ENCODE peak calls at places on chromosomes 16 and 17, in seven cellular contexts. One of them, this sample, is unnamed.

GRCh38 chr17:39538875-39539274 is 68.8 kb downstream of the NEUROD2 start:
- DNase-seq in transverse colon: no peak
- DNase-seq in choroid plexus epithelial cell: no peak
- DNase-seq in NB4: peak
- DNase-seq in foreskin fibroblast: no peak
- DNase-seq in A673: no peak
- DNase-seq in fibroblast of pulmonary artery: no peak
- DNase-seq in this sample: peak

GRCh38 chr16:75304521-75305363 is 53.3 kb upstream of the BCAR1 start:
- DNase-seq in transverse colon: peak
- DNase-seq in choroid plexus epithelial cell: peak
- DNase-seq in NB4: no peak
- DNase-seq in foreskin fibroblast: peak
- DNase-seq in A673: peak
- DNase-seq in fibroblast of pulmonary artery: peak
- DNase-seq in this sample: peak

GRCh38 chr17:80929449-80929848 is 62.2 kb upstream of the CHMP6 start:
- DNase-seq in transverse colon: no peak
- DNase-seq in choroid plexus epithelial cell: no peak
- DNase-seq in NB4: no peak
- DNase-seq in foreskin fibroblast: no peak
- DNase-seq in A673: no peak
- DNase-seq in fibroblast of pulmonary artery: no peak
- DNase-seq in this sample: no peak

GRCh38 chr17:21119247-21119944 is 7.4 kb upstream of the DHRS7B start:
- DNase-seq in transverse colon: peak
- DNase-seq in choroid plexus epithelial cell: peak
- DNase-seq in NB4: peak
- DNase-seq in foreskin fibroblast: peak
- DNase-seq in A673: peak
- DNase-seq in fibroblast of pulmonary artery: peak
- DNase-seq in this sample: peak

GRCh38 chr17:34727601-34728000 is 148.2 kb downstream of the TMEM132E start:
- DNase-seq in transverse colon: no peak
- DNase-seq in choroid plexus epithelial cell: no peak
- DNase-seq in NB4: no peak
- DNase-seq in foreskin fibroblast: no peak
- DNase-seq in A673: no peak
- DNase-seq in fibroblast of pulmonary artery: no peak
- DNase-seq in this sample: no peak

GRCh38 chr16:87956169-87956770 is 5.0 kb downstream of the BANP start:
- DNase-seq in transverse colon: peak
- DNase-seq in choroid plexus epithelial cell: peak
- DNase-seq in NB4: peak
- DNase-seq in foreskin fibroblast: peak
- DNase-seq in A673: no peak
- DNase-seq in fibroblast of pulmonary artery: peak
- DNase-seq in this sample: peak

GRCh38 chr16:67391424-67392300 is 1.6 kb downstream of the TPPP3 start:
- DNase-seq in transverse colon: no peak
- DNase-seq in choroid plexus epithelial cell: no peak
- DNase-seq in NB4: peak
- DNase-seq in foreskin fibroblast: no peak
- DNase-seq in A673: no peak
- DNase-seq in fibroblast of pulmonary artery: no peak
- DNase-seq in this sample: no peak

GRCh38 chr17:82297280-82297803 is 20.1 kb downstream of the CD7 start:
- DNase-seq in transverse colon: peak
- DNase-seq in choroid plexus epithelial cell: peak
- DNase-seq in NB4: peak
- DNase-seq in foreskin fibroblast: peak
- DNase-seq in A673: no peak
- DNase-seq in fibroblast of pulmonary artery: peak
- DNase-seq in this sample: peak

GRCh38 chr17:58344047-58344790 is 7.8 kb downstream of the SUPT4H1 start:
- DNase-seq in transverse colon: peak
- DNase-seq in choroid plexus epithelial cell: peak
- DNase-seq in NB4: peak
- DNase-seq in foreskin fibroblast: no peak
- DNase-seq in A673: no peak
- DNase-seq in fibroblast of pulmonary artery: peak
- DNase-seq in this sample: no peak

GRCh38 chr16:88685156-88686061 is 898 bp downstream of the SNAI3 start:
- DNase-seq in transverse colon: peak
- DNase-seq in choroid plexus epithelial cell: peak
- DNase-seq in NB4: peak
- DNase-seq in foreskin fibroblast: peak
- DNase-seq in A673: peak
- DNase-seq in fibroblast of pulmonary artery: peak
- DNase-seq in this sample: peak

DNA sequence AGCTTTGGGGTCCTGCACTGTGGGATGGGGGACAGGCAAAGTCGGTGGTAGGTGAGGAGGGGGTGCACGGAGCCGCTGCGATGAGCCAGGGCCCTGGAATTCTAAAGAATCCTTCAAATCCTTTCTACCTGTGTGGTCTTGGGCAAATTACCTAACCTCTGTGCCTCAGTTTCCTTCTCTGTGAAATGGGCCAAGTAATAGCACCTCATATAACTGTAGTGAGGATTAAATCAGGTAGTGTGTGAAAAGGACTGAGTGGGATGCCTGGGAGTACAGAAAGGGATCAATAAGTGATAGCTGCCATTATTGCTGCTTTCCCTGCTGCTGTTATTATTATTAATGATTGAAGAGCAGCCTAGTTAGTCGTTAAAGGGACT is 929 bp downstream of the SCNN1G start:
- DNase-seq in transverse colon: no peak
- DNase-seq in choroid plexus epithelial cell: no peak
- DNase-seq in NB4: no peak
- DNase-seq in foreskin fibroblast: no peak
- DNase-seq in A673: no peak
- DNase-seq in fibroblast of pulmonary artery: no peak
- DNase-seq in this sample: no peak
- H3K4me3 ChIP-seq in transverse colon: no peak
- H3K4me3 ChIP-seq in choroid plexus epithelial cell: no peak
- H3K4me3 ChIP-seq in NB4: no peak
- H3K4me3 ChIP-seq in foreskin fibroblast: no peak
- H3K4me3 ChIP-seq in A673: peak
- H3K4me3 ChIP-seq in fibroblast of pulmonary artery: no peak
- H3K4me3 ChIP-seq in this sample: no peak

GRCh38 chr16:77336637-77337036 is 98.2 kb downstream of the ADAMTS18 start:
- DNase-seq in transverse colon: no peak
- DNase-seq in choroid plexus epithelial cell: peak
- DNase-seq in NB4: no peak
- DNase-seq in foreskin fibroblast: no peak
- DNase-seq in A673: no peak
- DNase-seq in fibroblast of pulmonary artery: peak
- DNase-seq in this sample: peak
- H3K4me3 ChIP-seq in transverse colon: no peak
- H3K4me3 ChIP-seq in choroid plexus epithelial cell: no peak
- H3K4me3 ChIP-seq in NB4: no peak
- H3K4me3 ChIP-seq in foreskin fibroblast: no peak
- H3K4me3 ChIP-seq in A673: no peak
- H3K4me3 ChIP-seq in fibroblast of pulmonary artery: no peak
- H3K4me3 ChIP-seq in this sample: no peak

GRCh38 chr16:11799509-11800384 is 2.7 kb upstream of the ZC3H7A start:
- DNase-seq in transverse colon: no peak
- DNase-seq in choroid plexus epithelial cell: no peak
- DNase-seq in NB4: peak
- DNase-seq in foreskin fibroblast: no peak
- DNase-seq in A673: no peak
- DNase-seq in fibroblast of pulmonary artery: no peak
- DNase-seq in this sample: no peak

GRCh38 chr16:11800385-11800718 is 3.3 kb upstream of the ZC3H7A start:
- DNase-seq in transverse colon: no peak
- DNase-seq in choroid plexus epithelial cell: no peak
- DNase-seq in NB4: peak
- DNase-seq in foreskin fibroblast: no peak
- DNase-seq in A673: no peak
- DNase-seq in fibroblast of pulmonary artery: no peak
- DNase-seq in this sample: no peak

GRCh38 chr16:11797957-11798299 is 870 bp upstream of the ZC3H7A start:
- DNase-seq in transverse colon: no peak
- DNase-seq in choroid plexus epithelial cell: no peak
- DNase-seq in NB4: no peak
- DNase-seq in foreskin fibroblast: peak
- DNase-seq in A673: no peak
- DNase-seq in fibroblast of pulmonary artery: no peak
- DNase-seq in this sample: no peak

GRCh38 chr16:11797166-11797956 is at the start of gene ZC3H7A:
- DNase-seq in transverse colon: peak
- DNase-seq in choroid plexus epithelial cell: peak
- DNase-seq in NB4: peak
- DNase-seq in foreskin fibroblast: peak
- DNase-seq in A673: peak
- DNase-seq in fibroblast of pulmonary artery: peak
- DNase-seq in this sample: peak

DNA sequence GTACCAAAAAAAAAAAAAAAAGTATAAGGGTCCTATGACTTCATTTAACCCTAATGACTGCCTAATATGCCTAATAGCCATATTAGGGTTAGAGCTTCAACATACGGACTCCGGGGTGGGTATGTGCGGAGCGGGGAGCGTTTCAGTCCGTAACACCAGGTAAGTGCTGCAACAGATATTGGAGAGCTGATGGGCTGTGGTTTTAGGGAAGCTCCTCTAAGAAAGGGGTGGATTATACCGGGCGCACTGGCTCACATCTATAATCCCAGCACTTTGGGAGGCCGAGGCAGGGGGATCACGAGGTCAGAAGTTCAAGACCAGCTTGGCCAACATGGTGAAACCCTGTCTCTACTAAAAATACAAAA is 1.9 kb upstream of the ZC3H7A start:
- DNase-seq in transverse colon: no peak
- DNase-seq in choroid plexus epithelial cell: no peak
- DNase-seq in NB4: no peak
- DNase-seq in foreskin fibroblast: no peak
- DNase-seq in A673: no peak
- DNase-seq in fibroblast of pulmonary artery: no peak
- DNase-seq in this sample: no peak
- H3K4me3 ChIP-seq in transverse colon: no peak
- H3K4me3 ChIP-seq in choroid plexus epithelial cell: no peak
- H3K4me3 ChIP-seq in NB4: peak
- H3K4me3 ChIP-seq in foreskin fibroblast: no peak
- H3K4me3 ChIP-seq in A673: no peak
- H3K4me3 ChIP-seq in fibroblast of pulmonary artery: peak
- H3K4me3 ChIP-seq in this sample: peak

DNA sequence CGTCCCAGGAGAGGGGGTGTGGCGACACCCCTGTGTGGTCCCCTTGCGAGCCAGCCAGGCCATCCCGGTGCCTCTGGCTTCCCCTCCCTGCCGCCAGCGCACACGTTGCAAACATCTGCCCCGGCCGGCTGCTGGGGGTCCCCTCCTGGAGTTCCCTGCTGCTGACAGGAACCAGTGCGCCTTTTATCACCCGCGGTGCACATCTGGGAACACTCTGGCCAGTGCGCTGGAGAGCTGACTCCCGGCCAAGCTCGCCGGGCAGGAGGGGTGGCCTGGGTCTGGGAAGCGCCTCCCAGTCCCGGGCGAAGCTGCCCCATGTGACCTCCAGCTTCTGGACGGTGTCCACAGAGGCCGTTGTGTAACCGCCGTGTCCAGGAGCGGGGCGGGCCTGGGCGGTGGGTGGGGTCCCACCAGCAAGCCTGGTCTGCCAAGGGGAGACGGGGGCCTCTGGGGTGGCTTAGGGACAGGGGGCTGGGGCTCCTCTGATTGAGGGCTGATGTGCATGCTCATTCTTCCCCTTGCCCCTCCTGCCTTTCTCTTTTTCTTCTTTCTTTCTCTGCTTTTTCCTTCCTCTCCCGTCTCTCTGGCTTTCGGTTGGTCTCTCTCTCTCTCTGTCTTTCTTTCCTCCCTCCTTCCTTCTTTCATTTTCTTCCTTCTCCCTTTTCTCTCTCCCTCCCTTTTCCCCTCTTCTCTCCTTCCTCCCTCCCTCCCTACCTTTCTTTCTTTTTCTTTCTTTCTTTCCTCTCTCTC is 25.2 kb upstream of the CIBAR2 start:
- DNase-seq in transverse colon: peak
- DNase-seq in choroid plexus epithelial cell: peak
- DNase-seq in NB4: no peak
- DNase-seq in foreskin fibroblast: peak
- DNase-seq in A673: no peak
- DNase-seq in fibroblast of pulmonary artery: peak
- DNase-seq in this sample: peak
- H3K4me3 ChIP-seq in transverse colon: peak
- H3K4me3 ChIP-seq in choroid plexus epithelial cell: peak
- H3K4me3 ChIP-seq in NB4: no peak
- H3K4me3 ChIP-seq in foreskin fibroblast: peak
- H3K4me3 ChIP-seq in A673: no peak
- H3K4me3 ChIP-seq in fibroblast of pulmonary artery: peak
- H3K4me3 ChIP-seq in this sample: peak

GRCh38 chr17:50195196-50195865 is 6.1 kb downstream of the COL1A1 start:
- DNase-seq in transverse colon: no peak
- DNase-seq in choroid plexus epithelial cell: peak
- DNase-seq in NB4: no peak
- DNase-seq in foreskin fibroblast: peak
- DNase-seq in A673: no peak
- DNase-seq in fibroblast of pulmonary artery: no peak
- DNase-seq in this sample: peak

GRCh38 chr17:50196036-50196435 is 5.4 kb downstream of the COL1A1 start:
- DNase-seq in transverse colon: no peak
- DNase-seq in choroid plexus epithelial cell: peak
- DNase-seq in NB4: no peak
- DNase-seq in foreskin fibroblast: peak
- DNase-seq in A673: no peak
- DNase-seq in fibroblast of pulmonary artery: no peak
- DNase-seq in this sample: peak

GRCh38 chr17:50198026-50198669 is 3.3 kb downstream of the COL1A1 start:
- DNase-seq in transverse colon: peak
- DNase-seq in choroid plexus epithelial cell: peak
- DNase-seq in NB4: peak
- DNase-seq in foreskin fibroblast: peak
- DNase-seq in A673: peak
- DNase-seq in fibroblast of pulmonary artery: peak
- DNase-seq in this sample: peak

GRCh38 chr17:50194441-50195195 is 6.8 kb downstream of the COL1A1 start:
- DNase-seq in transverse colon: no peak
- DNase-seq in choroid plexus epithelial cell: peak
- DNase-seq in NB4: no peak
- DNase-seq in foreskin fibroblast: peak
- DNase-seq in A673: no peak
- DNase-seq in fibroblast of pulmonary artery: no peak
- DNase-seq in this sample: peak

DNA sequence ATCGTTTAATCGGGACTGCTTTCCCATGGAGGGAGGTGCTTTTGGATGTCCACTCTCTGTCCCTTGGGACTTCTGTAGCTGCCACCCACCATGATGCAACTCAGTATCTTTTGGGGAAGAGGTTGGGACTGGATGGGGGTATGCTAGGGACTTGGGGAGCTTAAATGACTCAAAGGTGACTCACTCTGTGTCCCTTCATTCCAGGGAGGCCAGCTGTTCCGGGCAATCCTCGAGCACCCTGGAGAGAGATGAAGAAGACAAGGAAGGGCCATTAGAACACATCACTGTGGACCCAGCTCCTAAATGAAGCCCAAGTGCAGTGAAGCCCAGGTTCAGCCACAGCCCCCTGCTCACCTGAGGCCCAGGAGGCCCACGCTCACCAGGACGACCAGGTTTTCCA is 4.6 kb downstream of the COL1A1 start:
- DNase-seq in transverse colon: no peak
- DNase-seq in choroid plexus epithelial cell: peak
- DNase-seq in NB4: no peak
- DNase-seq in foreskin fibroblast: peak
- DNase-seq in A673: no peak
- DNase-seq in fibroblast of pulmonary artery: peak
- DNase-seq in this sample: peak
- H3K4me3 ChIP-seq in transverse colon: no peak
- H3K4me3 ChIP-seq in choroid plexus epithelial cell: peak
- H3K4me3 ChIP-seq in NB4: no peak
- H3K4me3 ChIP-seq in foreskin fibroblast: peak
- H3K4me3 ChIP-seq in A673: no peak
- H3K4me3 ChIP-seq in fibroblast of pulmonary artery: peak
- H3K4me3 ChIP-seq in this sample: peak

This sample was measured in fibroblast of the aortic adventitia.